ENCODE peak calls at places on chromosomes 2 and 18, in ten cellular contexts. B is coronary artery, D is cardiac muscle cell, M is heart left ventricle, F is GM23338, Y is right atrium auricular region, W is MM.1S, E is PC-3, G is esophagus squamous epithelium, L is ovary. X is an unnamed sample.

GRCh38 chr2:240166191-240166590 is 25.7 kb upstream of the OTOS start:
- DNase-seq in D (no peak), M (no peak), G (no peak), E (no peak), W (no peak), L (no peak), B (no peak), Y (no peak), F (no peak), X (no peak)

GRCh38 chr2:189304360-189304759 is 124.8 kb upstream of the COL5A2 start:
- DNase-seq in D (no peak), E (no peak), G (no peak), F (no peak), B (no peak), Y (no peak), W (no peak), M (no peak), L (no peak), X (no peak)

GRCh38 chr2:46815121-46815802 is 100.3 kb downstream of the MCFD2 start:
- DNase-seq in F (peak), B (no peak), W (no peak), Y (no peak), L (no peak), M (no peak), D (no peak), G (no peak), E (no peak), X (no peak)

GRCh38 chr2:10824191-10824590 is 11.6 kb upstream of the PDIA6 start:
- DNase-seq in L (no peak), E (no peak), G (no peak), D (no peak), F (no peak), M (no peak), W (no peak), B (no peak), Y (no peak), X (no peak)

GRCh38 chr2:238458641-238459040 is 31.9 kb downstream of the ASB1 start:
- DNase-seq in Y (no peak), W (no peak), B (no peak), L (no peak), E (no peak), F (no peak), M (no peak), D (peak), G (no peak), X (no peak)

GRCh38 chr2:171098607-171099006 is 62.1 kb downstream of the TLK1 start:
- DNase-seq in W (no peak), M (no peak), E (no peak), L (no peak), G (no peak), F (no peak), Y (no peak), D (no peak), B (no peak), X (no peak)

GRCh38 chr18:56637897-56638231 is 528 bp downstream of the TXNL1 start:
- DNase-seq in M (no peak), B (no peak), W (peak), F (peak), Y (no peak), G (no peak), L (no peak), E (peak), D (peak), X (peak)

GRCh38 chr18:25661836-25662235 is 309.9 kb upstream of the ZNF521 start:
- DNase-seq in F (no peak), L (no peak), B (no peak), W (no peak), Y (no peak), M (no peak), G (no peak), E (no peak), D (no peak), X (no peak)

GRCh38 chr2:208280933-208281332 is 14.9 kb downstream of the PIKFYVE start:
- DNase-seq in W (no peak), B (no peak), D (peak), G (no peak), F (no peak), M (no peak), E (peak), Y (no peak), L (no peak), X (no peak)

GRCh38 chr2:20617892-20618467 is 32.9 kb downstream of the HS1BP3 start:
- DNase-seq in M (peak), W (no peak), L (peak), F (no peak), D (peak), G (peak), E (peak), B (peak), Y (peak), X (peak)

GRCh38 chr18:68916734-68917133 is 118.9 kb downstream of the CCDC102B start:
- DNase-seq in M (no peak), D (peak), L (no peak), Y (no peak), G (no peak), B (no peak), W (no peak), F (no peak), E (peak), X (no peak)

GRCh38 chr2:132441051-132441450 is 24.4 kb downstream of the GPR39 start:
- DNase-seq in F (peak), M (no peak), Y (no peak), W (no peak), G (no peak), E (no peak), D (no peak), B (no peak), L (no peak), X (no peak)

GRCh38 chr2:150080115-150080514 is 407.4 kb downstream of the RND3 start:
- DNase-seq in F (no peak), E (peak), B (no peak), L (no peak), M (no peak), D (peak), G (no peak), W (no peak), Y (no peak), X (no peak)

GRCh38 chr2:176106636-176107539 is at the start of gene HOXD11:
- DNase-seq in F (peak), E (no peak), B (no peak), D (peak), W (no peak), L (no peak), M (no peak), G (no peak), Y (no peak), X (no peak)
- H3K27ac ChIP-seq in F (no peak), E (no peak), B (no peak), D (no peak), W (no peak), L (no peak), M (no peak), G (no peak), Y (no peak), X (no peak)

GRCh38 chr2:144462266-144462665 is 57.7 kb downstream of the ZEB2 start:
- DNase-seq in D (no peak), E (no peak), L (no peak), B (no peak), F (no peak), M (no peak), W (no peak), Y (no peak), G (no peak), X (no peak)
- TF ChIP-seq CTCF in D (no peak), E (no peak), L (no peak), B (no peak), F (no peak), M (no peak), W (no peak), Y (no peak), G (no peak), X (no peak)

GRCh38 chr2:54456526-54457325 is 599 bp downstream of the SPTBN1 start:
- DNase-seq in Y (no peak), E (peak), F (peak), L (peak), W (peak), B (no peak), G (no peak), D (peak), M (peak), X (peak)

GRCh38 chr2:54455584-54456525 is at the start of gene SPTBN1:
- DNase-seq in F (peak), L (peak), E (peak), M (peak), W (peak), Y (peak), D (peak), B (peak), G (no peak), X (peak)

GRCh38 chr2:54461251-54461650 is 5.1 kb downstream of the SPTBN1 start:
- DNase-seq in L (no peak), F (no peak), M (no peak), G (no peak), W (no peak), D (peak), E (peak), B (no peak), Y (no peak), X (no peak)

GRCh38 chr2:54457326-54458023 is 1.3 kb downstream of the SPTBN1 start:
- DNase-seq in B (no peak), Y (no peak), W (peak), L (peak), F (peak), D (no peak), M (peak), E (peak), G (no peak), X (peak)

DNA sequence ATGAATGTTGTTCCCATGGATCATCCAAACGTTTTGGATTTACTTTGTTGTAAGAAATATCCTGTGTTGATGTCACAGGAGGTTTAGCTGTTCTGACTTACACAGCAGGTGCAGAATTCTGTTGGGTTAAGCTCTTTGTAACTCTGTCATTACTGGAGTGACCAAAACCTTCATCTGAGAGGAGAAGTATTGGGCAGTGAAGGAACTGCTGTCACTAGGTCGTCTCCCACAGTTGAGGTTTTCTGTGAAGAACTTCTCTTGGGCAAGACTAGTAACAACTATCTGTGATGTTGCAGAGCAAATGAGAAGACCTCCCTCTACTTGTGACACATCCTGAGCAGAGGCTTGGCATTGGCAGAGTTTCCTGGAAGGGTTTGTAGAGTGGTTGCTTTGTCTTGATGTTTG is 2.9 kb downstream of the SPTBN1 start:
- DNase-seq in F (no peak), M (no peak), D (peak), L (no peak), G (no peak), B (no peak), W (no peak), E (peak), Y (no peak), X (no peak)
- H3K27ac ChIP-seq in F (no peak), M (peak), D (peak), L (no peak), G (no peak), B (peak), W (no peak), E (no peak), Y (peak), X (no peak)

DNA sequence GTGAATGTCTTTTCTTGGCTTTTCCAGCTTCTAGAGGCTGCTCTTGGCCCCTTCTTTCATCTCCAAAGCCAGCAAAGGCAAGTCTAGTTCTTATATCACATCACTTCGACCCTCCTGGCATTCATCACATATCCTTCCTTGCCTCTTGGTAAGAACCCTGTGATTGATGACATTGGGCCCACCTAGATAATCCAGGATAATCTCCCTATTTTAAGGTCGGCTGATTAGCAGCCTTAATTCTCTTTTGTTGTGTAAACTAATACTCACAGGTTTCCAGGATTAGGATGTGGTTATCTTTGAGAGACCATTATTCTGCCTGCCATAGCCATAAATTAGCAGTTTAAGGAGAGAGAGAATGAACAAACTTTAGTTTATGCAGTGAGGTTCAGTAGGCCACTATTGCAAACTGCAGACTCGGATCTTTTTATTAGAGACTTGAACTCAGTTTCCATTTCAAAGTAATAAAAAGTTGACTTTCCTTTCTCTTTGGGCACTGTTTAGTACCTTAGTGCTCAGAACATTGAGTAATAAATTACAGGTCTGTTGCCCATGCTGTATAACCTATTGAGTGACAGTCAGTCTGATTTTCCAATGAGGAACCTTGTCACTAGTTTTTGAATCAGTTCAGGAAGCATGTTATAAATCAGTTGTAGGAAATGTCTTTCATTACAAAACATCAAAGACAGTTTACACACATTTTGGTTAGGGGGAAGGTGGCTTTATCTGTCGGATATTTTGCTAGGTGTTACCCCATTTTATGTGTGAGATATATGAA is 4.5 kb downstream of the NDUFV2 start:
- DNase-seq in G (no peak), M (no peak), D (no peak), B (no peak), W (peak), Y (no peak), F (no peak), L (no peak), E (no peak), X (peak)
- TF ChIP-seq CTCF in G (no peak), M (no peak), D (no peak), B (no peak), W (no peak), Y (no peak), F (no peak), L (no peak), E (no peak), X (no peak)

GRCh38 chr2:28366496-28367282 is 26.0 kb upstream of the FOSL2 start:
- DNase-seq in G (no peak), E (peak), Y (no peak), M (no peak), F (no peak), B (no peak), D (peak), L (no peak), W (peak), X (no peak)
- H3K27ac ChIP-seq in G (no peak), E (no peak), Y (no peak), M (no peak), F (no peak), B (no peak), D (peak), L (no peak), W (no peak), X (no peak)

DNA sequence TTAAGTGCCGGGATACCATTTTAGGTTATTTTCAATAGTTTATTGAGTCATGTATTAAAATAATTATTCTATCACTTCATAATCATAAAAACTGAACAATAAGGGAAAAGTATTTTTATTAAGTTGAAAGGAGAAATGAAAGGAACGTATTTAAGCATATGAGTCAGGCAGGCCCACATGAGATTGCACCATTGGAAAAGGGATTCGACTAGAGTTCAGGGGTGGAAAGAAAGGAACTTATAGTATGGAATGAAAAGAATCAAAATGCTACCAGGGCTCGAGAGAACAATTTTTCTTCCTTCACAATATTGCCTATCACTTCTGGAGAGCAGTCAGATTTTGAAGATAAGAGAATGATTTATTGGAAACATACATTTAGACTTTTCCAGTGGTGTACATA is 516.5 kb upstream of the NETO1 start:
- DNase-seq in E (no peak), Y (no peak), L (no peak), W (no peak), G (no peak), D (no peak), M (no peak), B (no peak), F (no peak), X (no peak)
- TF ChIP-seq CTCF in E (no peak), Y (no peak), L (no peak), W (no peak), G (no peak), D (no peak), M (no peak), B (no peak), F (no peak), X (no peak)

GRCh38 chr2:232588680-232589585 is 38.4 kb downstream of the EIF4E2 start:
- DNase-seq in E (peak), B (no peak), L (peak), W (no peak), D (peak), F (no peak), M (no peak), G (no peak), Y (peak), X (no peak)
- H3K27ac ChIP-seq in E (peak), B (peak), L (no peak), W (no peak), D (no peak), F (no peak), M (peak), G (peak), Y (peak), X (no peak)

GRCh38 chr2:217799553-217800432 is 203.0 kb downstream of the TNS1 start:
- DNase-seq in W (no peak), E (no peak), Y (peak), B (peak), M (no peak), F (no peak), L (no peak), D (no peak), G (no peak), X (no peak)

GRCh38 chr2:217800433-217801114 is 202.2 kb downstream of the TNS1 start:
- DNase-seq in L (peak), M (no peak), B (peak), W (no peak), G (no peak), Y (no peak), E (no peak), F (no peak), D (no peak), X (no peak)

GRCh38 chr2:217802261-217802660 is 200.5 kb downstream of the TNS1 start:
- DNase-seq in D (no peak), G (no peak), E (no peak), W (no peak), B (peak), Y (no peak), M (peak), F (no peak), L (no peak), X (no peak)

GRCh38 chr2:217801711-217802110 is 201.1 kb downstream of the TNS1 start:
- DNase-seq in B (peak), M (peak), E (no peak), F (no peak), Y (no peak), W (no peak), D (no peak), G (no peak), L (no peak), X (no peak)

DNA sequence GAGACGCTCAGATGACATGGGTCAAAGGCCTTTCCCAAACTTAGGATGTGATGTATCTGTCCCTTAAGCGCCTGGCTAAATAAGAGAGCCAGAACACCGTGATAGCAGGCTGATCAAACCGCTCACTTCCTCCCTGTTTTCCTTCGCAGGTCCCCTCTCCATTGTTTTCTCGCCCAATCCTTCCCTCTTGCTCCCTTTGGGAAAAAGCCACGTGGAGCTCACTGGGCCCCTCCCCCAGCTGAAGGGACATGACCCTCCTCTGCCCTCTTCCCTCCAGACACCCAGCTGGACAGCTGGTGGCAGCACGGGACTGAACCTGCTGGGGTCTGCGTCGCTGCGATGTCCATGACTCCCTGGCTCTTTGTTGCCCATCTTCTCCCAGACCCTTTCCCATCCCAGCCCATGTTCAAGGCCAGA is 201.7 kb downstream of the TNS1 start:
- DNase-seq in Y (peak), G (no peak), D (no peak), W (no peak), B (peak), L (peak), F (peak), E (no peak), M (peak), X (peak)
- TF ChIP-seq CTCF in Y (peak), G (no peak), D (no peak), W (no peak), B (no peak), L (no peak), F (peak), E (no peak), M (no peak), X (peak)

GRCh38 chr2:16666453-16666801 is 793 bp upstream of the CYRIA start:
- DNase-seq in F (peak), M (peak), L (no peak), G (no peak), E (no peak), B (no peak), W (no peak), Y (no peak), D (peak), X (no peak)
- H3K27ac ChIP-seq in F (no peak), M (no peak), L (no peak), G (no peak), E (no peak), B (no peak), W (no peak), Y (no peak), D (no peak), X (no peak)

X was measured in WERI-Rb-1.